ENCODE peak calls at places on chromosomes 3 and 15, in seven cellular contexts. K is upper lobe of right lung; O is EH; R is foreskin fibroblast; A is activated CD8-positive, alpha-beta memory T cell treated with anti-CD3 and anti-CD28 coated beads for 1 hour; S is AG04450; C is activated T-cell treated with anti-CD3 and anti-CD28 coated beads for 1 hour. J is an unnamed sample.

GRCh38 chr3:12716605-12717121 is 42.4 kb downstream of the TMEM40 start:
- DNase-seq in K (no peak), O (peak), R (no peak), A (no peak), S (no peak), C (no peak), J (no peak)

GRCh38 chr15:67796728-67797127 is 28.6 kb upstream of the SKOR1 start:
- DNase-seq in K (no peak), O (no peak), R (no peak), A (no peak), S (no peak), C (no peak), J (peak)

GRCh38 chr15:89864958-89865739 is 28.6 kb downstream of the AP3S2 start:
- DNase-seq in K (no peak), O (no peak), R (no peak), A (no peak), S (no peak), C (no peak), J (no peak)

GRCh38 chr3:33577588-33577987 is 137.4 kb upstream of the UBP1 start:
- DNase-seq in K (no peak), O (no peak), R (no peak), A (no peak), S (no peak), C (no peak), J (no peak)

GRCh38 chr3:150168694-150169093 is 198.0 kb upstream of the PFN2 start:
- DNase-seq in K (no peak), O (peak), R (no peak), A (no peak), S (no peak), C (no peak), J (no peak)

GRCh38 chr15:34855893-34856292 is 60.5 kb upstream of the ACTC1 start:
- DNase-seq in K (no peak), O (peak), R (peak), A (no peak), S (no peak), C (no peak), J (peak)

GRCh38 chr15:53918180-53919079 is 59.8 kb upstream of the UNC13C start:
- DNase-seq in K (no peak), O (no peak), R (no peak), A (no peak), S (no peak), C (no peak), J (peak)

GRCh38 chr3:127077068-127077467 is 94.2 kb downstream of the PLXNA1 start:
- DNase-seq in K (peak), O (no peak), R (no peak), A (no peak), S (no peak), C (no peak), J (no peak)

GRCh38 chr3:10915395-10915794 is 77.2 kb upstream of the SLC6A1 start:
- DNase-seq in K (no peak), O (no peak), R (no peak), A (no peak), S (no peak), C (no peak), J (no peak)

GRCh38 chr3:37291275-37291700 is 116.9 kb upstream of the LRRFIP2 start:
- DNase-seq in K (no peak), O (peak), R (peak), A (no peak), S (peak), C (no peak), J (no peak)

GRCh38 chr15:70049701-70050445 is 47.8 kb downstream of the TLE3 start:
- DNase-seq in K (no peak), O (no peak), R (no peak), A (no peak), S (no peak), C (no peak), J (no peak)

GRCh38 chr3:132911741-132912415 is 126.3 kb upstream of the TMEM108 start:
- DNase-seq in K (no peak), O (peak), R (no peak), A (no peak), S (no peak), C (no peak), J (no peak)

GRCh38 chr3:48851407-48851806 is 3.7 kb upstream of the PRKAR2A start:
- DNase-seq in K (peak), O (peak), R (peak), A (no peak), S (peak), C (no peak), J (peak)

GRCh38 chr3:13085081-13085845 is 12.0 kb upstream of the IQSEC1 start:
- DNase-seq in K (no peak), O (no peak), R (no peak), A (no peak), S (no peak), C (no peak), J (no peak)

GRCh38 chr3:195794708-195795107 is 17.0 kb downstream of the MUC4 start:
- DNase-seq in K (no peak), O (peak), R (no peak), A (no peak), S (no peak), C (no peak), J (no peak)

GRCh38 chr3:23480324-23480704 is 277.2 kb downstream of the UBE2E2 start:
- DNase-seq in K (no peak), O (no peak), R (no peak), A (no peak), S (no peak), C (no peak), J (no peak)

GRCh38 chr3:140602781-140603180 is 75.1 kb upstream of the TRIM42 start:
- DNase-seq in K (no peak), O (no peak), R (no peak), A (no peak), S (no peak), C (no peak), J (no peak)

J was measured in NCI-H69.